ENCODE peak calls at places on chromosomes 12 and 14, in four cellular contexts. Q, R, C and L are unnamed samples.

GRCh38 chr12:11836282-11836963 is 186.9 kb downstream of the ETV6 start:
- DNase-seq in Q (no peak), R (no peak), C (peak), L (no peak)

GRCh38 chr14:78238141-78238540 is 68.0 kb downstream of the NRXN3 start:
- DNase-seq in Q (no peak), R (no peak), C (no peak), L (no peak)

GRCh38 chr14:20262642-20263128 is 23.6 kb downstream of the OR11H4 start:
- DNase-seq in Q (no peak), R (peak), C (peak), L (no peak)

GRCh38 chr12:69070319-69071090 is 137.5 kb upstream of the CPM start:
- DNase-seq in Q (peak), R (peak), C (no peak), L (peak)

GRCh38 chr12:106855221-106855758 is 80.8 kb downstream of the RIC8B start:
- DNase-seq in Q (peak), R (no peak), C (no peak), L (no peak)

GRCh38 chr12:132761032-132761910 is at the start of gene ANKLE2:
- DNase-seq in Q (peak), R (peak), C (no peak), L (peak)

GRCh38 chr14:49892301-49892635 is 614 bp upstream of the ARF6 start:
- DNase-seq in Q (peak), R (peak), C (peak), L (peak)

GRCh38 chr12:124305776-124306685 is 11.1 kb downstream of the RFLNA start:
- DNase-seq in Q (no peak), R (no peak), C (no peak), L (no peak)

GRCh38 chr14:23564876-23565275 is 2.7 kb downstream of the AP1G2 start:
- DNase-seq in Q (no peak), R (no peak), C (no peak), L (no peak)

GRCh38 chr12:82954572-82954971 is 267.9 kb downstream of the TMTC2 start:
- DNase-seq in Q (no peak), R (no peak), C (no peak), L (no peak)

GRCh38 chr14:73240816-73241480 is 3.6 kb downstream of the PAPLN start:
- DNase-seq in Q (no peak), R (no peak), C (no peak), L (no peak)

GRCh38 chr12:39272934-39273770 is 169.8 kb downstream of the KIF21A start:
- DNase-seq in Q (peak), R (peak), C (no peak), L (peak)

GRCh38 chr12:65911321-65911720 is 87.0 kb downstream of the HMGA2 start:
- DNase-seq in Q (no peak), R (no peak), C (no peak), L (no peak)

GRCh38 chr12:57615637-57616036 is 4.4 kb downstream of the ARHGEF25 start:
- DNase-seq in Q (no peak), R (no peak), C (no peak), L (no peak)

GRCh38 chr14:21940887-21941855 is 267.6 kb upstream of the OR4E1 start:
- DNase-seq in Q (peak), R (peak), C (no peak), L (peak)

GRCh38 chr14:60102389-60102788 is 10.7 kb downstream of the PCNX4 start:
- DNase-seq in Q (no peak), R (no peak), C (no peak), L (no peak)

GRCh38 chr12:39792938-39793337 is 173.3 kb upstream of the ABCD2 start:
- DNase-seq in Q (no peak), R (no peak), C (no peak), L (no peak)

GRCh38 chr14:24132061-24132685 is 1.7 kb downstream of the FITM1 start:
- DNase-seq in Q (no peak), R (no peak), C (no peak), L (no peak)

GRCh38 chr12:106873983-106874382 is 81.7 kb upstream of the TMEM263 start:
- DNase-seq in Q (no peak), R (no peak), C (no peak), L (no peak)

GRCh38 chr12:92467886-92468285 is 234.9 kb upstream of the PLEKHG7 start:
- DNase-seq in Q (no peak), R (peak), C (no peak), L (no peak)

GRCh38 chr14:36070056-36071043 is 106.2 kb downstream of the PTCSC3 start:
- DNase-seq in Q (peak), R (peak), C (no peak), L (peak)

GRCh38 chr14:36245223-36245622 is 68.7 kb upstream of the PTCSC3 start:
- DNase-seq in Q (no peak), R (no peak), C (no peak), L (no peak)

GRCh38 chr12:123657211-123657610 is 13.7 kb upstream of the TCTN2 start:
- DNase-seq in Q (no peak), R (no peak), C (no peak), L (no peak)

GRCh38 chr14:64292197-64292596 is 2.0 kb downstream of the ESR2 start:
- DNase-seq in Q (no peak), R (no peak), C (no peak), L (no peak)

GRCh38 chr14:93780811-93781210 is 7.5 kb downstream of the PRIMA1 start:
- DNase-seq in Q (no peak), R (no peak), C (no peak), L (no peak)

GRCh38 chr12:118302053-118302452 is 70.7 kb downstream of the TAOK3 start:
- DNase-seq in Q (no peak), R (no peak), C (no peak), L (no peak)

GRCh38 chr12:34626363-34627157 is 604.3 kb downstream of the ALG10 start:
- DNase-seq in Q (no peak), R (no peak), C (no peak), L (no peak)

GRCh38 chr14:24426912-24427536 is 2.4 kb downstream of the CBLN3 start:
- DNase-seq in Q (peak), R (no peak), C (no peak), L (no peak)

GRCh38 chr12:124390442-124391116 is 95.7 kb downstream of the RFLNA start:
- DNase-seq in Q (no peak), R (no peak), C (peak), L (no peak)

GRCh38 chr12:51917041-51917590 is 9.8 kb downstream of the ACVRL1 start:
- DNase-seq in Q (no peak), R (no peak), C (no peak), L (no peak)

GRCh38 chr12:56411781-56412639 is 37.2 kb downstream of the TIMELESS start:
- DNase-seq in Q (no peak), R (no peak), C (no peak), L (peak)

GRCh38 chr12:108850854-108851573 is 6.4 kb downstream of the SSH1 start:
- DNase-seq in Q (no peak), R (peak), C (peak), L (no peak)

GRCh38 chr12:80183939-80184338 is 84.6 kb downstream of the OTOGL start:
- DNase-seq in Q (no peak), R (no peak), C (no peak), L (no peak)

GRCh38 chr14:95871531-95871930 is 5.1 kb upstream of the TUNAR start:
- DNase-seq in Q (no peak), R (no peak), C (no peak), L (no peak)

GRCh38 chr12:45257185-45257585 is 41.3 kb downstream of the ANO6 start:
- DNase-seq in Q (no peak), R (no peak), C (no peak), L (no peak)

GRCh38 chr14:95901014-95901413 is 24.4 kb downstream of the TUNAR start:
- DNase-seq in Q (no peak), R (no peak), C (no peak), L (no peak)

GRCh38 chr12:110280784-110281548 is at the start of gene ATP2A2:
- DNase-seq in Q (peak), R (peak), C (peak), L (peak)

GRCh38 chr12:104570174-104570907 is 113.6 kb downstream of the CHST11 start:
- DNase-seq in Q (no peak), R (no peak), C (no peak), L (no peak)

GRCh38 chr12:86230516-86231146 is 25.6 kb downstream of the MGAT4C start:
- DNase-seq in Q (no peak), R (no peak), C (no peak), L (no peak)
- TF ChIP-seq TARDBP in Q (no peak), R (no peak), C (no peak), L (no peak)

GRCh38 chr14:71720978-71721624 is 211.1 kb upstream of the RGS6 start:
- DNase-seq in Q (peak), R (peak), C (peak), L (peak)
- TF ChIP-seq SP1 in Q (no peak), R (no peak), C (no peak), L (no peak)

GRCh38 chr12:3751151-3752095 is 1.5 kb downstream of the CRACR2A start:
- DNase-seq in Q (no peak), R (no peak), C (no peak), L (no peak)

GRCh38 chr12:3753549-3754284 is 808 bp upstream of the CRACR2A start:
- DNase-seq in Q (no peak), R (peak), C (no peak), L (no peak)

GRCh38 chr12:3752741-3753486 is at the start of gene CRACR2A:
- DNase-seq in Q (no peak), R (peak), C (peak), L (peak)

GRCh38 chr12:3750616-3751015 is 2.3 kb downstream of the CRACR2A start:
- DNase-seq in Q (no peak), R (no peak), C (no peak), L (no peak)

GRCh38 chr12:3752096-3752709 is 706 bp downstream of the CRACR2A start:
- DNase-seq in Q (peak), R (peak), C (peak), L (no peak)
- TF ChIP-seq FOXM1 in Q (no peak), R (no peak), C (no peak), L (no peak)

DNA sequence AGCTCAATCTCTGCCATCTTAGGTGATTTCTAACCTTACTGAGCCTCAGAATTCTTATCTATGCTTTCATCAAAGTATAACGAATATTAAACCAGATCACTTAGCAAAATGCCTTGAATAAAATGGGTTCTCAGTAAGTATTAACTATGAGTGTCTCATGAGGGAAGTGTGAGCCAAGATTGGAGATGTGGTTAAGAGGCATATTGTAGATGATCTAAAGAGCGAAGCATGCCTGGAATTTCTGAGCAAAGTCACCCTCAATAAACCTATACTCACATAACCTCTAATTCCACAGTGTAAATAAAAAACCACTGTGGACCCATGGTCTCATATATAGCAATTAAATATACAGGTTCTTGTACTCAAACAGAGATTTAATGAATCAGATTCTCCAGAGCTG is 193.1 kb upstream of the FSCB start:
- DNase-seq in Q (no peak), R (no peak), C (no peak), L (no peak)
- TF ChIP-seq TARDBP in Q (no peak), R (no peak), C (no peak), L (no peak)